ENCODE peak calls at places on chromosomes 12 and 14, in four cellular contexts. R is dermis blood vessel endothelial cell; X is effector memory CD4-positive, alpha-beta T cell; P is adrenal gland. B is an unnamed sample.

GRCh38 chr14:63787995-63788946 is 60.4 kb upstream of the SGPP1 start:
- DNase-seq in R (no peak), X (no peak), P (no peak), B (no peak)

GRCh38 chr12:78293039-78293686 is 462.5 kb downstream of the NAV3 start:
- DNase-seq in R (peak; percentile 10), X (no peak), P (no peak), B (no peak)

GRCh38 chr14:93136009-93136408 is 20.3 kb upstream of the ITPK1 start:
- DNase-seq in R (no peak), X (no peak), P (no peak), B (no peak)

GRCh38 chr14:102774391-102775153 is 2.7 kb upstream of the TRAF3 start:
- DNase-seq in R (peak; percentile 79), X (peak; percentile 64), P (peak; percentile 70), B (peak; percentile 47)

GRCh38 chr14:91377700-91378652 is 39.6 kb downstream of the CCDC88C start:
- DNase-seq in R (peak; percentile 82), X (no peak), P (no peak), B (no peak)

GRCh38 chr12:89709994-89710872 is 1.6 kb upstream of the ATP2B1 start:
- DNase-seq in R (no peak), X (no peak), P (peak; percentile 60), B (peak; percentile 45)

GRCh38 chr14:77376771-77377501 is at the start of the genes SAMD15 and TMED8:
- DNase-seq in R (peak; percentile 92), X (peak; percentile 76), P (peak; percentile 82), B (peak; percentile 89)

GRCh38 chr12:123102381-123102780 is 48.5 kb downstream of the PITPNM2 start:
- DNase-seq in R (no peak), X (no peak), P (no peak), B (no peak)

GRCh38 chr12:1913377-1914115 is 4.9 kb downstream of the CACNA2D4 start:
- DNase-seq in R (no peak), X (no peak), P (no peak), B (no peak)

GRCh38 chr12:52798003-52798670 is 2.2 kb upstream of the KRT3 start:
- DNase-seq in R (no peak), X (no peak), P (no peak), B (no peak)

GRCh38 chr12:4251228-4251891 is 22.2 kb upstream of the CCND2 start:
- DNase-seq in R (no peak), X (no peak), P (no peak), B (no peak)

GRCh38 chr12:16454481-16454880 is 107.0 kb downstream of the MGST1 start:
- DNase-seq in R (no peak), X (no peak), P (no peak), B (no peak)

GRCh38 chr14:85762523-85762922 is 232.6 kb downstream of the FLRT2 start:
- DNase-seq in R (no peak), X (no peak), P (no peak), B (no peak)

GRCh38 chr12:98644433-98644711 is 216 bp downstream of the IKBIP start:
- DNase-seq in R (no peak), X (peak; percentile 26), P (peak; percentile 26), B (no peak)

GRCh38 chr14:94919896-94920295 is 150.0 kb upstream of the GSC start:
- DNase-seq in R (no peak), X (no peak), P (no peak), B (no peak)

GRCh38 chr12:96719671-96720362 is 187.2 kb upstream of the NEDD1 start:
- DNase-seq in R (peak; percentile 50), X (no peak), P (no peak), B (peak; percentile 60)

GRCh38 chr14:102071283-102071998 is 15.4 kb downstream of the HSP90AA1 start:
- DNase-seq in R (peak; percentile 39), X (no peak), P (no peak), B (no peak)

GRCh38 chr14:33280646-33281045 is 342.0 kb downstream of the NPAS3 start:
- DNase-seq in R (no peak), X (no peak), P (no peak), B (no peak)